ENCODE peak calls at places on chromosomes 6 and 20, in four cellular contexts. One of them, this sample, is unnamed.

GRCh38 chr6:64326939-64327338 is 691.3 kb downstream of the PHF3 start:
- DNase-seq in K562: no peak
- DNase-seq in IMR-90: no peak
- DNase-seq in body of pancreas: no peak
- DNase-seq in this sample: no peak

GRCh38 chr6:23873161-23873560 is 252.9 kb upstream of the NRSN1 start:
- DNase-seq in IMR-90: no peak
- DNase-seq in body of pancreas: no peak
- DNase-seq in K562: no peak
- DNase-seq in this sample: no peak

GRCh38 chr20:1872456-1873183 is 22.6 kb upstream of the SIRPA start:
- DNase-seq in IMR-90: no peak
- DNase-seq in K562: no peak
- DNase-seq in body of pancreas: no peak
- DNase-seq in this sample: no peak

GRCh38 chr20:17759449-17759848 is 59.7 kb downstream of the BANF2 start:
- DNase-seq in IMR-90: no peak
- DNase-seq in K562: no peak
- DNase-seq in body of pancreas: no peak
- DNase-seq in this sample: no peak

GRCh38 chr6:7267521-7268091 is 45.4 kb downstream of the SSR1 start:
- DNase-seq in IMR-90: peak; percentile 94
- DNase-seq in K562: peak; percentile 73
- DNase-seq in body of pancreas: peak; percentile 96
- DNase-seq in this sample: no peak

GRCh38 chr6:139534472-139535115 is 160.1 kb upstream of the CITED2 start:
- DNase-seq in body of pancreas: peak; percentile 49
- DNase-seq in K562: no peak
- DNase-seq in IMR-90: no peak
- DNase-seq in this sample: no peak

GRCh38 chr6:126947070-126947469 is 171.4 kb upstream of the RSPO3 start:
- DNase-seq in IMR-90: peak; percentile 2
- DNase-seq in K562: no peak
- DNase-seq in body of pancreas: peak; percentile 10
- DNase-seq in this sample: no peak

GRCh38 chr6:7136859-7137334 is 29.1 kb downstream of the RREB1 start:
- DNase-seq in K562: no peak
- DNase-seq in body of pancreas: peak; percentile 43
- DNase-seq in IMR-90: no peak
- DNase-seq in this sample: no peak

GRCh38 chr6:116218172-116218633 is 35.7 kb downstream of the TSPYL4 start:
- DNase-seq in IMR-90: peak; percentile 31
- DNase-seq in K562: no peak
- DNase-seq in body of pancreas: no peak
- DNase-seq in this sample: no peak

GRCh38 chr6:12298995-12299394 is 8.8 kb downstream of the EDN1 start:
- DNase-seq in body of pancreas: no peak
- DNase-seq in K562: no peak
- DNase-seq in IMR-90: no peak
- DNase-seq in this sample: no peak

GRCh38 chr6:71544906-71545305 is 256.3 kb downstream of the OGFRL1 start:
- DNase-seq in IMR-90: no peak
- DNase-seq in K562: no peak
- DNase-seq in body of pancreas: no peak
- DNase-seq in this sample: no peak

GRCh38 chr6:40912158-40912946 is 126.7 kb downstream of the UNC5CL start:
- DNase-seq in body of pancreas: peak; percentile 81
- DNase-seq in K562: peak; percentile 67
- DNase-seq in IMR-90: no peak
- DNase-seq in this sample: no peak

GRCh38 chr6:130406935-130407532 is 41.2 kb downstream of the TMEM200A start:
- DNase-seq in body of pancreas: no peak
- DNase-seq in K562: no peak
- DNase-seq in IMR-90: no peak
- DNase-seq in this sample: no peak

GRCh38 chr6:157143171-157143884 is 180.0 kb downstream of the TMEM242 start:
- DNase-seq in K562: no peak
- DNase-seq in body of pancreas: no peak
- DNase-seq in IMR-90: peak; percentile 98
- DNase-seq in this sample: no peak

GRCh38 chr20:56778765-56779195 is 149.7 kb downstream of the TFAP2C start:
- DNase-seq in IMR-90: peak; percentile 42
- DNase-seq in body of pancreas: peak; percentile 16
- DNase-seq in K562: no peak
- DNase-seq in this sample: no peak

GRCh38 chr20:38674178-38675133 is 49.8 kb upstream of the SLC32A1 start:
- DNase-seq in K562: peak; percentile 99
- DNase-seq in body of pancreas: peak; percentile 24
- DNase-seq in IMR-90: peak; percentile 47
- DNase-seq in this sample: no peak

GRCh38 chr20:11867286-11867921 is 50.3 kb upstream of the BTBD3 start:
- DNase-seq in IMR-90: peak; percentile 44
- DNase-seq in body of pancreas: no peak
- DNase-seq in K562: no peak
- DNase-seq in this sample: no peak

GRCh38 chr6:147667082-147667481 is 158.6 kb downstream of the SAMD5 start:
- DNase-seq in K562: no peak
- DNase-seq in body of pancreas: no peak
- DNase-seq in IMR-90: no peak
- DNase-seq in this sample: no peak

GRCh38 chr20:23441850-23442313 is 2.4 kb downstream of the CSTL1 start:
- DNase-seq in K562: peak; percentile 69
- DNase-seq in IMR-90: peak; percentile 72
- DNase-seq in body of pancreas: peak; percentile 42
- DNase-seq in this sample: no peak

GRCh38 chr6:44072452-44072958 is 54.7 kb downstream of the MRPL14 start:
- DNase-seq in IMR-90: no peak
- DNase-seq in body of pancreas: no peak
- DNase-seq in K562: no peak
- DNase-seq in this sample: no peak

GRCh38 chr6:71139249-71139648 is 149.4 kb upstream of the OGFRL1 start:
- DNase-seq in K562: no peak
- DNase-seq in body of pancreas: no peak
- DNase-seq in IMR-90: peak; percentile 2
- DNase-seq in this sample: no peak

GRCh38 chr6:100665041-100665380 is 200.3 kb upstream of the SIM1 start:
- DNase-seq in K562: no peak
- DNase-seq in body of pancreas: no peak
- DNase-seq in IMR-90: no peak
- DNase-seq in this sample: no peak

GRCh38 chr6:160139420-160139851 is 17.8 kb downstream of the SLC22A1 start:
- DNase-seq in IMR-90: peak; percentile 92
- DNase-seq in body of pancreas: no peak
- DNase-seq in K562: no peak
- DNase-seq in this sample: no peak

GRCh38 chr6:1363729-1364572 is 25.4 kb upstream of the FOXF2 start:
- DNase-seq in body of pancreas: no peak
- DNase-seq in K562: no peak
- DNase-seq in IMR-90: peak; percentile 68
- DNase-seq in this sample: no peak

GRCh38 chr6:170449835-170450753 is 103.0 kb downstream of the PSMB1 start:
- DNase-seq in K562: no peak
- DNase-seq in IMR-90: no peak
- DNase-seq in body of pancreas: no peak
- DNase-seq in this sample: no peak

GRCh38 chr6:82365011-82365751 is 1.6 kb downstream of the TPBG start:
- DNase-seq in IMR-90: peak; percentile 35
- DNase-seq in K562: no peak
- DNase-seq in body of pancreas: peak; percentile 31
- DNase-seq in this sample: no peak

GRCh38 chr6:123803862-123804681 is at the start of gene NKAIN2:
- DNase-seq in body of pancreas: no peak
- DNase-seq in IMR-90: no peak
- DNase-seq in K562: no peak
- DNase-seq in this sample: no peak

GRCh38 chr6:135419162-135419561 is 78.4 kb downstream of the AHI1 start:
- DNase-seq in body of pancreas: no peak
- DNase-seq in IMR-90: peak; percentile 91
- DNase-seq in K562: no peak
- DNase-seq in this sample: no peak

GRCh38 chr6:34490390-34491090 is 24.7 kb downstream of the PACSIN1 start:
- DNase-seq in K562: no peak
- DNase-seq in IMR-90: no peak
- DNase-seq in body of pancreas: no peak
- DNase-seq in this sample: no peak

GRCh38 chr20:52601295-52601971 is 370.7 kb upstream of the TSHZ2 start:
- DNase-seq in IMR-90: no peak
- DNase-seq in body of pancreas: no peak
- DNase-seq in K562: no peak
- DNase-seq in this sample: no peak

GRCh38 chr20:33328738-33329137 is 45.7 kb downstream of the BPIFB1 start:
- DNase-seq in IMR-90: no peak
- DNase-seq in body of pancreas: no peak
- DNase-seq in K562: no peak
- DNase-seq in this sample: no peak

GRCh38 chr6:145086197-145086596 is 649.1 kb downstream of the EPM2A start:
- DNase-seq in body of pancreas: no peak
- DNase-seq in IMR-90: no peak
- DNase-seq in K562: no peak
- DNase-seq in this sample: no peak

GRCh38 chr20:47257771-47258170 is 98.7 kb downstream of the ZMYND8 start:
- DNase-seq in IMR-90: no peak
- DNase-seq in K562: no peak
- DNase-seq in body of pancreas: no peak
- DNase-seq in this sample: no peak

GRCh38 chr20:47257256-47257655 is 99.2 kb downstream of the ZMYND8 start:
- DNase-seq in body of pancreas: no peak
- DNase-seq in K562: no peak
- DNase-seq in IMR-90: no peak
- DNase-seq in this sample: no peak

GRCh38 chr20:47262008-47262364 is 94.5 kb downstream of the ZMYND8 start:
- DNase-seq in body of pancreas: no peak
- DNase-seq in K562: no peak
- DNase-seq in IMR-90: no peak
- DNase-seq in this sample: no peak

GRCh38 chr20:47256665-47257236 is 99.7 kb downstream of the ZMYND8 start:
- DNase-seq in body of pancreas: no peak
- DNase-seq in IMR-90: peak; percentile 81
- DNase-seq in K562: no peak
- DNase-seq in this sample: no peak

GRCh38 chr20:47258745-47259695 is 97.5 kb downstream of the ZMYND8 start:
- DNase-seq in IMR-90: peak; percentile 63
- DNase-seq in body of pancreas: no peak
- DNase-seq in K562: no peak
- DNase-seq in this sample: no peak
- H3K36me3 ChIP-seq in IMR-90: peaks cover 24% of the 10 kb centered on the region
- H3K36me3 ChIP-seq in body of pancreas: no peaks in the 10 kb centered on the region
- H3K36me3 ChIP-seq in K562: peaks cover 92% of the 10 kb centered on the region
- H3K36me3 ChIP-seq in this sample: no peaks in the 10 kb centered on the region

DNA sequence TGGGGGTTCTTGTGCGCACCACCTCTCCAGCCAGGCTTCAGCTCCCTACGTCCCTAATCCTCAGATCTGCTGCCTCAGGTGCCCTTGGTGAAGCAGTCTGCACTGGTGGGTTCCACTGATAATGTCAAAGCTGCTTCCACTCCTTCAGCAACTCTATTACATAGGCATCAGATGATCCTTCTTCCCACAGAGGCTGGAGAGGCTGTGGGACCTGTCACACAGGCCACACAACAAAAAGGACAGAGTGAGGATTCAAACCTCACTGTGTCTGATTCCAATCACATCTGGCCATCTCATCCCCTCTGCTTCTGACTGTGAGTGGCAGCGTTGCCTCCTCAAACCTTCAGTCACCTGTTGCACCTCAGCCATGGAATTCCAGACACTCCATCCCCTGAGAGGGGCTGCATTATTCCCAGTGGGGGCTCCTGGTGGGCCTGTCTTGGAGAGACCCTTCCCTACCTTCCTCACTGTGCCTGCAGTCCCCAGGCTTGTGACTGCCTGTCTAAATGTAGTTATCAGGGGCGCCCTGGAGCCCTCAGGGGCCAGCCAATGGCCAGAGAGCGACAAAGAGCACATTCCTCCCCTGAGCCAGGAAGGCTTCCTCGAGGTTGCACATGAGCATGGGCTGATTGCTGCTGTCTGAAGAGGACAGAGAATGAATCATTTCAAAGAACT is 211.4 kb upstream of the ECI2 start:
- DNase-seq in body of pancreas: no peak
- DNase-seq in IMR-90: peak; percentile 39
- DNase-seq in K562: no peak
- DNase-seq in this sample: peak; percentile 72
- H3K27me3 ChIP-seq in body of pancreas: no peaks in the 10 kb centered on the region
- H3K27me3 ChIP-seq in IMR-90: no peaks in the 10 kb centered on the region
- H3K27me3 ChIP-seq in K562: peaks cover 33% of the 10 kb centered on the region
- H3K27me3 ChIP-seq in this sample: no peaks in the 10 kb centered on the region

GRCh38 chr20:41340327-41341055 is at the start of gene LPIN3:
- DNase-seq in K562: peak; percentile 99
- DNase-seq in IMR-90: peak; percentile 63
- DNase-seq in body of pancreas: peak; percentile 95
- DNase-seq in this sample: no peak
- TF ChIP-seq POLR2A in K562: peak; percentile 74
- TF ChIP-seq POLR2A in IMR-90: no peak
- TF ChIP-seq POLR2A in body of pancreas: peak; percentile 86
- TF ChIP-seq POLR2A in this sample: no peak

DNA sequence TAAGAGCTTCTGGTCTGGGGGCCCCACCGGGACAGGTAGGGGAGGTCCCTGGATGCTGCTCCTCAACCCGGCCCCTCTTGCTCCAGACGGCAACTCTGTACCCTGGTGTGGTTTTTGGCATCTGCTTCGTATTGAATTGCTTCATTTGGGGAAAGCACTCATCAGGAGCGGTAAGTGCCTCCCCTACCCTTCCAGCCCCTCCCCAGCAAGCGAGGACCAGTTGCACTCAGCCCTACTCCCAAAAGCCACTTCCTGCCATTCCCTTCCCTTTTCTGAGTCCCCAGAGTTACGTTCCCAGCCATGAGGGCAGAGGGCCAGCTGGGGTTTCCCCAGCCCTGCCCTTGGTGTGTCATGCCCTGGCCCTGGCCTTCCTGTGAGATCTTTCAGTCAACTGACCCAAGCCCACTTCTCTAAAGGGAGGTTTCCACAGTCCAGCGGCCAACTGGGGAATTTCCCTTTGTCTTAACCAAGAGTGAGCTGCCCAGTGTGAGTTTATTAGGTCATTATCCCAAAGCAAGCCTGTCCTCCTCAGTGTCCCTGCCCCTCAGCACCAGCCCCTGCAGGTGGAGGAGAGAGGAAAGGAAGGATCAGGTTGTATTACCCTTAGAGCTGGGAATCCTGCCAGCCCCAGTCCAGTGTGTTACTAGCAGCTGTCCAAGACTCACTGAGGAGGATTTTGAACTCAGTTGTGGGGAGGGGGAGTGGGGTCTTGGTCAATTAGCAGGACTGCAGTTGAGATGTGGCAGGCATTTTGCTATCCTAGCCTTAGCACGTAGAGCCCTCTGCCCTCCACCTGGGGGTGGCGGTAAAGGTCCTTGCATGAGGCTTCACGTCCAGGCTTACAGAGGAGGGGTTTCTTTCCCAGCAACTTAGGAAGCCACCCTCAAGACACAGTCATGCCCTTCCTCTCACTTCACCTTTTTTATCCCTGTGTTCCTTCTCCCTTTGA is 45.8 kb downstream of the TM9SF4 start:
- DNase-seq in body of pancreas: peak; percentile 74
- DNase-seq in IMR-90: peak; percentile 88
- DNase-seq in K562: no peak
- DNase-seq in this sample: no peak
- H3K36me3 ChIP-seq in body of pancreas: no peaks in the 10 kb centered on the region
- H3K36me3 ChIP-seq in IMR-90: peaks cover 64% of the 10 kb centered on the region
- H3K36me3 ChIP-seq in K562: peaks cover 79% of the 10 kb centered on the region
- H3K36me3 ChIP-seq in this sample: peaks cover 72% of the 10 kb centered on the region

This sample was measured in vagina.